ENCODE peak calls at places on chromosomes 4 and X, in eight cellular contexts. E is NCI-H1105; K is AG20443; H is AG08396; N is NCI-H345; R is activated T-helper 9 cell treated with anti-CD3 and anti-CD28 coated beads, Interleukin-2, amount 50 U/mL, for 16 hours; Q is lower lobe of right lung; J is A549. W is an unnamed sample.

GRCh38 chr4:65665951-65666523 is 4.3 kb downstream of the EPHA5 start:
- DNase-seq in K (no peak), J (no peak), E (peak; percentile 30), N (peak; percentile 77), H (peak; percentile 7), Q (no peak), R (no peak), W (peak; percentile 95)

GRCh38 chrX:119880076-119880475 is 8.4 kb downstream of the NDUFA1 start:
- DNase-seq in Q (no peak), E (no peak), H (no peak), R (no peak), N (no peak), J (no peak), K (no peak), W (no peak)

GRCh38 chrX:104351173-104351769 is 96.5 kb upstream of the ESX1 start:
- DNase-seq in J (peak; percentile 61), E (no peak), N (no peak), K (peak; percentile 59), R (no peak), H (peak; percentile 44), Q (no peak), W (no peak)

GRCh38 chrX:121570072-121570841 is 522.8 kb downstream of the GLUD2 start:
- DNase-seq in Q (no peak), N (no peak), E (no peak), J (no peak), R (no peak), K (no peak), H (no peak), W (no peak)

GRCh38 chr4:54073481-54073880 is 9.1 kb upstream of the CHIC2 start:
- DNase-seq in H (no peak), N (no peak), R (no peak), K (peak; percentile 36), J (no peak), Q (no peak), E (no peak), W (no peak)

GRCh38 chr4:28686618-28687017 is 1826.0 kb downstream of the STIM2 start:
- DNase-seq in K (peak; percentile 14), R (no peak), J (peak; percentile 33), N (no peak), E (no peak), Q (no peak), H (peak; percentile 3), W (no peak)

GRCh38 chr4:16626945-16627344 is 271.5 kb downstream of the LDB2 start:
- DNase-seq in Q (no peak), J (no peak), N (no peak), K (peak; percentile 92), H (peak; percentile 88), R (no peak), E (no peak), W (no peak)

GRCh38 chr4:93480452-93480851 is 348.1 kb upstream of the ATOH1 start:
- DNase-seq in H (no peak), N (no peak), J (no peak), Q (no peak), R (no peak), E (no peak), K (no peak), W (no peak)

GRCh38 chrX:17547658-17548057 is 172.7 kb downstream of the NHS start:
- DNase-seq in H (peak; percentile 53), J (peak; percentile 80), Q (peak; percentile 63), R (no peak), N (peak; percentile 73), E (peak; percentile 28), K (peak; percentile 44), W (peak; percentile 43)

GRCh38 chr4:8352368-8353157 is 83.0 kb downstream of the HTRA3 start:
- DNase-seq in J (no peak), H (no peak), N (no peak), Q (peak; percentile 64), E (no peak), K (no peak), R (no peak), W (no peak)